ENCODE peak calls at places on chromosomes 11 and 22, in ten cellular contexts. F is stomach, Q is ascending aorta, I is esophagus muscularis mucosa, W is aorta, E is A549, G is lung, B is Peyer's patch, N is right atrium auricular region, P is kidney. D is an unnamed sample.

GRCh38 chr22:34973016-34973415 is 92.9 kb upstream of the ISX start:
- DNase-seq in W (no peak), F (no peak), Q (no peak), N (no peak), P (no peak), I (no peak), G (no peak), B (no peak), E (no peak), D (no peak)

GRCh38 chr22:39090426-39091064 is 6.5 kb upstream of the APOBEC3H start:
- DNase-seq in E (no peak), G (no peak), N (no peak), Q (peak; percentile 71), B (no peak), P (peak; percentile 73), W (peak; percentile 72), F (peak; percentile 53), I (no peak), D (no peak)

GRCh38 chr11:130177782-130178181 is 18.2 kb downstream of the ST14 start:
- DNase-seq in G (no peak), I (no peak), B (peak; percentile 49), P (no peak), W (no peak), N (no peak), Q (no peak), E (no peak), F (no peak), D (no peak)

GRCh38 chr11:71125150-71125549 is 127.2 kb downstream of the SHANK2 start:
- DNase-seq in I (no peak), B (no peak), Q (no peak), P (no peak), E (no peak), G (no peak), F (no peak), W (no peak), N (no peak), D (no peak)

GRCh38 chr22:43789452-43789851 is 22.7 kb downstream of the EFCAB6 start:
- DNase-seq in Q (no peak), P (peak; percentile 77), W (no peak), N (peak; percentile 67), F (no peak), B (no peak), G (no peak), E (peak; percentile 63), I (peak; percentile 92), D (peak; percentile 96)

GRCh38 chr22:49489821-49490220 is 337.9 kb downstream of the BRD1 start:
- DNase-seq in Q (no peak), P (no peak), G (no peak), B (no peak), I (no peak), F (no peak), W (no peak), E (no peak), N (no peak), D (no peak)

GRCh38 chr11:93512073-93512475 is 31.1 kb downstream of the SMCO4 start:
- DNase-seq in W (no peak), N (no peak), F (no peak), I (no peak), B (no peak), P (no peak), G (no peak), Q (no peak), E (no peak), D (no peak)

GRCh38 chr22:25572708-25573161 is 8.3 kb downstream of the GRK3 start:
- DNase-seq in I (no peak), W (no peak), B (no peak), F (no peak), G (no peak), Q (no peak), P (no peak), N (no peak), E (no peak), D (no peak)

GRCh38 chr11:58900479-58901420 is 38.5 kb upstream of the GLYATL1 start:
- DNase-seq in P (no peak), I (no peak), N (peak; percentile 71), G (peak; percentile 74), W (no peak), F (peak; percentile 83), B (peak; percentile 87), E (peak; percentile 85), Q (no peak), D (peak; percentile 88)

GRCh38 chr11:126561327-126561893 is 205.9 kb downstream of the ST3GAL4 start:
- DNase-seq in G (no peak), F (no peak), W (no peak), I (no peak), P (no peak), Q (no peak), N (no peak), E (peak; percentile 10), B (no peak), D (peak; percentile 89)

GRCh38 chr22:46335201-46336118 is at the start of gene TRMU:
- DNase-seq in Q (peak; percentile 88), W (peak; percentile 95), G (peak; percentile 83), F (peak; percentile 89), E (peak; percentile 85), N (peak; percentile 76), I (no peak), B (peak; percentile 90), P (peak; percentile 94), D (peak; percentile 94)

GRCh38 chr11:63961608-63962412 is 12.6 kb upstream of the COX8A start:
- DNase-seq in G (peak; percentile 46), P (no peak), E (peak; percentile 21), B (peak; percentile 58), Q (no peak), I (no peak), W (no peak), F (peak; percentile 30), N (no peak), D (no peak)

GRCh38 chr11:22431074-22431473 is 92.9 kb downstream of the SLC17A6 start:
- DNase-seq in B (no peak), E (no peak), P (no peak), G (no peak), N (no peak), Q (no peak), F (no peak), W (no peak), I (no peak), D (no peak)

DNA sequence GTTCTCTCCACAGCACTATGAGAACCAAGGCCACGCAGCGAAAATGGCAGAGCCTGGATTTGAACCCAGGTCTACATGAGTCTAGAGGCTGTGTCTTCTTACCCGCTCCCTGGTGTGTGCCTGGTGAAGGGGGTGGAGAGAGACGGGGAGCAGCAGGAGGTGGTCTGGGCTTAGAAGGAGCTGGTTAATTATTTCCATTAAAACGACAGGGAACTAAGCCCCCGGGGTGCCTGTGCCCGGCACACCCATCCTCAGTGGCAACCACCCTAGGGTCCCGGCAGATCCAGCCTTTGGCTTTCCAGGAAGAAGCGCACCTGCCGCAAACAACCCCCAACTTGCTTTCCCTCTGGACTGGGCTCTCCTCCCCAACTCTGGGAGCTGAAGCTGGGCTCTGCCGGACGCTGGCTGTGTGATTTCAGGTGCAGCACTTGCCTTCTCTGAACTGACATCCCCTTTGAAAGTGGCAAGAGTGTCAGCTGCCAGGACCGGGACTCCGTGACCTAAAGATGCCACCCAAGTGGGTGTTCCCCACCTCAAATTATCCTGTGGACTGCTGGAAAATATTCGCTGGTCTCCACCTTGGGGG is 35.8 kb downstream of the MN1 start:
- DNase-seq in G (no peak), P (no peak), E (no peak), N (no peak), I (no peak), Q (no peak), B (no peak), W (no peak), F (no peak), D (no peak)
- H3K9me3 ChIP-seq in G (no peaks in the 10 kb centered on the region), P (no peaks in the 10 kb centered on the region), E (no peaks in the 10 kb centered on the region), N (no peaks in the 10 kb centered on the region), I (no peaks in the 10 kb centered on the region), Q (no peaks in the 10 kb centered on the region), B (no peaks in the 10 kb centered on the region), W (no peaks in the 10 kb centered on the region), F (no peaks in the 10 kb centered on the region), D (no peaks in the 10 kb centered on the region)

DNA sequence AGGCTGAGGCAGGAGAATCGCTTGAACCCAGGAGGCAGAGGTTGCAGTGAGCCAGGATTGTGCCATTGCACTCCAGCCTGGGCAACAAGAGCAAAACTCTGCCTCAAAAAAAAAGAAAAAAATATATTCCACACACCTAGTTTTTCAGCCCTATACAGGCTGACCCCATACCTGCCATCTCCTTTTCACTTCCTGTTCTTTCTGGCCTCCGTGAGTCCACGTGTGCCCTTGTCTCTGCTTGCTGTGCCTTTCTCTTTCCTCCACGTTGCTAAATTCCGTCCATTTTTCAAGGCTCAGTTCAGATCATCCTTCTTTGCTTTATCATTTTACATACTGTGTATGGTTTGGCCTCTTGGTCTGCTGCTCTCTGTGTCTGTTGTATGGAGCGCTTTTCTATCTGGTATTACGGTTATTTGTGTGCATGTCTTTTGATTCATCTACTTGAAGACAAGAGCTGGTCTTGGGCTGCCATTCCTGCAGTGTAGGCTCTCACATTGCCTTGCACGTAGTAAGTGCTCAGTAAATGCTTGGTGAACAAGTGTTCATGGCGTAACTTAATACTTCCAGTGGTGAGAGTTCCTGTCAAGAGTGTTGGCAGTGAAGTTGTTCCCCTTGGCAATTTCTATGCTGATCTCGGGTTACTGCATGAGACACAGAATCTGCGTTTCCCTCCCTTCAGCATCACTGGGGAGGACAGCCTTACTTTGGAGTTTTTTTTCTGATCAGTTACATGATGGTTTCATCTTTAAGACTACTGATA is 57.5 kb downstream of the PTPRJ start:
- DNase-seq in F (no peak), B (no peak), E (no peak), P (no peak), Q (no peak), N (no peak), I (no peak), G (no peak), W (no peak), D (no peak)
- H3K27ac ChIP-seq in F (no peak overlapping the region), B (no peak overlapping the region), E (no peak overlapping the region), P (no peak overlapping the region), Q (no peak overlapping the region), N (no peak overlapping the region), I (no peak overlapping the region), G (no peak overlapping the region), W (no peak overlapping the region), D (no peak overlapping the region)

DNA sequence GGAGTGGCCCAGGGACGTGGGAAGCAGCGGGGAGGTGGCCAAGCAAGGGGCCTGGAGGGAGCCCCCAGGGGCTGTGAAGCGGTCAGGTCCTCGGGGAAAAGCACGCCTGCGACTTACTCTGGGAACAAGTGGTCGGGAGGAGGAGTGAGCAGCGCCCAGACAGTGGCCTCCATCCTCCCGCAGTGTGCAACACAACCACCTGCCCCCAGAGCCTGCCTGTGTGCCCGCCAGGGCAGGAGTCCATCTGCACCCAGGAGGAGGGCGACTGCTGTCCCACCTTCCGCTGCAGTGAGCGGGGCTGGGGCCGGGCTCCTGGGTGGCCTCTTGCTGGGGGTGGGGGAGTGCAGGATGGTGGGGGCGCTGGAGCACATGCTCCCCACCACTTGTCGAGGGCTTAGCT is 35.0 kb downstream of the MUC5B start:
- DNase-seq in F (no peak), B (no peak), P (no peak), G (no peak), Q (no peak), N (no peak), I (no peak), E (no peak), W (no peak), D (no peak)
- H3K9me3 ChIP-seq in F (no peaks in the 10 kb centered on the region), B (no peaks in the 10 kb centered on the region), P (no peaks in the 10 kb centered on the region), G (peaks cover 3% of the 10 kb centered on the region), Q (no peaks in the 10 kb centered on the region), N (no peaks in the 10 kb centered on the region), I (no peaks in the 10 kb centered on the region), E (no peaks in the 10 kb centered on the region), W (no peaks in the 10 kb centered on the region), D (no peaks in the 10 kb centered on the region)

DNA sequence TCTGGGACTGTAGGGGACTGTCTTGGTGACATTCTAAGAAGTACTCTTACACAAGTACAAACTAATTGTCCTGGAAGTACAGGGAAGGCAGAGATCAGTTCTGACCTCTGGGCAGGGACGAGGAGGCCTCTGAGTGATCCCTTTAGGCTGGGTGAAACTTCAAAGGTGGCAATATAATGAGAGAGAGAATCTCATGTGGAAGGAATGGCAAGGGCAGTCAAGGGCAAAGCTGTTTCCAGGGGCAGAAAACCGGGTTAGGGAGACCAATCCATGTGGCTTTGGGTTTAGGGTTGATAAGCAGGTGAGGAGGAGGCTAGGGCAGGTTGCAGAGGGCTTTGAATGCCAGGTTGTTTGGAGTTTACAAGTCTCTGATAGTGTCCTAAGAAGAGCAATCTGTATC is 21.3 kb upstream of the MYH9 start:
- DNase-seq in I (no peak), F (no peak), B (no peak), N (no peak), G (no peak), E (no peak), W (no peak), Q (no peak), P (no peak), D (no peak)
- H3K27ac ChIP-seq in I (no peak overlapping the region), F (peak overlapping the region; percentile 88), B (peak overlapping the region; percentile 85), N (no peak overlapping the region), G (peak overlapping the region; percentile 15), E (no peak overlapping the region), W (no peak overlapping the region), Q (no peak overlapping the region), P (no peak overlapping the region), D (peak overlapping the region; percentile 98)